ENCODE peak calls at places on chromosomes 4 and X, in eight cellular contexts. C is A549; V is fibroblast of lung; R is mucosa of descending colon; I is ovary; E is CD8-positive, alpha-beta T cell; Y is K562; M is BE2C. B is an unnamed sample.

GRCh38 chr4:40099010-40099409 is 42.4 kb downstream of the N4BP2 start:
- DNase-seq in R (no peak), M (no peak), E (no peak), I (no peak), V (no peak), Y (no peak), C (no peak), B (no peak)

GRCh38 chr4:77079281-77079680 is 3.5 kb upstream of the CCNI start:
- DNase-seq in C (no peak), Y (no peak), E (no peak), V (no peak), R (no peak), I (no peak), M (no peak), B (no peak)

GRCh38 chr4:113447061-113447460 is 314.5 kb downstream of the CAMK2D start:
- DNase-seq in Y (no peak), E (no peak), I (no peak), R (no peak), V (peak; percentile 52), M (no peak), C (no peak), B (no peak)

GRCh38 chr4:14234330-14234729 is 606.8 kb upstream of the BOD1L1 start:
- DNase-seq in V (peak; percentile 11), C (no peak), M (no peak), E (no peak), R (no peak), Y (no peak), I (no peak), B (no peak)

GRCh38 chr4:10185518-10186227 is 69.1 kb upstream of the WDR1 start:
- DNase-seq in M (no peak), I (no peak), V (no peak), C (no peak), E (no peak), R (no peak), Y (peak; percentile 93), B (no peak)

GRCh38 chr4:72375050-72375736 is 193.8 kb downstream of the ADAMTS3 start:
- DNase-seq in R (no peak), I (no peak), V (no peak), C (no peak), E (no peak), M (peak; percentile 20), Y (peak; percentile 40), B (no peak)

GRCh38 chrX:38275615-38276014 is 51.7 kb downstream of the RPGR start:
- DNase-seq in E (no peak), R (no peak), Y (no peak), C (peak; percentile 18), I (no peak), M (no peak), V (peak; percentile 91), B (no peak)

GRCh38 chrX:110182362-110182761 is 135.5 kb downstream of the AMMECR1 start:
- DNase-seq in V (no peak), R (no peak), E (no peak), Y (no peak), M (peak; percentile 54), I (no peak), C (no peak), B (no peak)

GRCh38 chr4:28822163-28822562 is 1898.0 kb upstream of the PCDH7 start:
- DNase-seq in I (no peak), C (no peak), E (no peak), Y (no peak), R (no peak), M (no peak), V (no peak), B (no peak)

GRCh38 chrX:36859231-36859630 is 148.9 kb upstream of the FAM47C start:
- DNase-seq in M (no peak), V (no peak), E (no peak), I (no peak), C (no peak), R (no peak), Y (no peak), B (no peak)

GRCh38 chr4:125325733-125326132 is 11.0 kb downstream of the FAT4 start:
- DNase-seq in C (no peak), I (no peak), Y (no peak), E (no peak), V (no peak), R (no peak), M (no peak), B (no peak)

GRCh38 chr4:141140271-141141205 is 7.3 kb upstream of the RNF150 start:
- DNase-seq in V (no peak), Y (no peak), M (no peak), C (no peak), R (no peak), E (no peak), I (no peak), B (no peak)

GRCh38 chr4:110009526-110009925 is 96.8 kb downstream of the EGF start:
- DNase-seq in V (no peak), R (no peak), Y (no peak), I (no peak), C (no peak), M (no peak), E (no peak), B (no peak)

GRCh38 chr4:23932935-23933334 is 43.1 kb upstream of the PPARGC1A start:
- DNase-seq in V (peak; percentile 60), M (no peak), Y (no peak), C (no peak), I (no peak), E (no peak), R (no peak), B (no peak)

GRCh38 chrX:68695206-68695845 is 47.9 kb downstream of the STARD8 start:
- DNase-seq in I (no peak), C (peak; percentile 26), M (no peak), V (no peak), Y (peak; percentile 32), R (no peak), E (no peak), B (no peak)

GRCh38 chr4:168917150-168917779 is 92.8 kb downstream of the CBR4 start:
- DNase-seq in C (peak; percentile 25), Y (peak; percentile 41), V (peak; percentile 77), E (no peak), I (no peak), R (peak; percentile 48), M (no peak), B (no peak)

GRCh38 chrX:49748211-49748956 is 52.6 kb upstream of the PAGE1 start:
- DNase-seq in V (no peak), I (no peak), Y (no peak), E (no peak), M (no peak), C (no peak), R (no peak), B (no peak)

GRCh38 chr4:71107732-71108131 is 114.3 kb downstream of the DCK start:
- DNase-seq in M (no peak), Y (no peak), E (no peak), C (no peak), I (no peak), R (no peak), V (no peak), B (no peak)

GRCh38 chrX:114842181-114842580 is 175.2 kb downstream of the IL13RA2 start:
- DNase-seq in R (no peak), V (no peak), Y (no peak), M (no peak), C (no peak), I (no peak), E (no peak), B (no peak)

GRCh38 chrX:114841051-114841450 is 176.4 kb downstream of the IL13RA2 start:
- DNase-seq in R (no peak), I (no peak), C (no peak), E (no peak), Y (no peak), V (no peak), M (no peak), B (no peak)
- TF ChIP-seq CTCF in R (no peak), I (no peak), C (no peak), E (no peak), Y (no peak), V (no peak), M (no peak), B (no peak)

DNA sequence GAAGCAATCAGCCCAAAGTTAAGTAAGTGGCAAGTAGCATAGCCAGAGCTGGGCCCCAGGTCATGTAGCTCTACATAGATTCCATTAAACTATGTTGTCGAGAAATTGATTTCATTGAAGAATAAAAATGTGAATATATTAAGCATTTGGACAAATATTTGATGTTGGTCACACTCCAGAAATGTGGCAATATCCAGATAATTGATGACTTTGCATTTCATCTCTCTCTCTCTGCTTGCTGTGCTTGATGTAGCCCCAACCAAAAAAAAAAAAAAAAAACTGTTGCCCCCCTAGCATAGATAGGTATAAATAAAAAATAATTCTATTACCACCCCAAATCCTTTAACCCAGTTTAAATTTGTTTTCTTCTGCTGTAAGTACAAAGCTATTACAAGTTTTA is 7.5 kb upstream of the NDST3 start:
- DNase-seq in I (no peak), R (no peak), V (no peak), Y (no peak), C (no peak), E (no peak), M (no peak), B (no peak)
- H3K9me3 ChIP-seq in I (no peaks in the 10 kb centered on the region), R (no peaks in the 10 kb centered on the region), V (no peaks in the 10 kb centered on the region), Y (no peaks in the 10 kb centered on the region), C (no peaks in the 10 kb centered on the region), E (no peaks in the 10 kb centered on the region), M (no peaks in the 10 kb centered on the region), B (no peaks in the 10 kb centered on the region)

GRCh38 chr4:120920666-120921065 is 1.9 kb downstream of the PRDM5 start:
- DNase-seq in V (no peak), M (no peak), I (no peak), C (no peak), Y (no peak), E (no peak), R (no peak), B (no peak)

GRCh38 chr4:120924931-120925330 is 2.4 kb upstream of the PRDM5 start:
- DNase-seq in C (no peak), R (no peak), E (no peak), I (no peak), M (no peak), Y (no peak), V (no peak), B (no peak)

GRCh38 chr4:120923201-120923522 is 636 bp upstream of the PRDM5 start:
- DNase-seq in E (no peak), M (no peak), Y (no peak), V (no peak), C (no peak), R (no peak), I (no peak), B (no peak)

GRCh38 chr4:120921456-120922389 is 803 bp downstream of the PRDM5 start:
- DNase-seq in M (peak; percentile 69), E (peak; percentile 62), I (peak; percentile 81), Y (no peak), V (peak; percentile 71), C (peak; percentile 45), R (peak; percentile 74), B (peak; percentile 47)

GRCh38 chr4:120922390-120923200 is at the start of gene PRDM5:
- DNase-seq in C (peak; percentile 30), I (peak; percentile 89), V (peak; percentile 71), M (peak; percentile 47), R (peak; percentile 52), Y (no peak), E (peak; percentile 67), B (peak; percentile 57)
- TF ChIP-seq CTCF in C (no peak), I (peak; percentile 22), V (peak; percentile 24), M (peak; percentile 20), R (no peak), Y (no peak), E (no peak), B (no peak)

DNA sequence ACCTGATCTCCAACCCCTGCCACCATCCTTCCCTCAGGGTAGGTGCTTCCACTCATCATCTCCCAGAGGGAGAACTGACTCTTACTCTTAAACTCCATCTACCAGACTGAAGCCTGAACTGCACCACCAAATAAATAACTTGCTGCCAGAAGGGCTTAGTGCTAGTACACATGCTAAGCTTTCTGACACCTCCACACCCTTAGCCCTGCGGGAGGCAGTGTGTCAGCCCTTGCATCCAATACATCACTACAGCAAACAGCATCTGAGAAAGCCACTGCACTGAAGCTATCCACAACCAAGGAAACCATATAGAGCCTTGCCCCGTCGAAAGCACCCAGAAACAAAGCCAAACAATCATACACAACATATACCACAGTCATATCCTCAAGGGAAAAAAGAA is 68.6 kb upstream of the MCF2 start:
- DNase-seq in V (no peak), Y (no peak), R (no peak), I (no peak), C (no peak), E (no peak), M (no peak), B (no peak)
- H3K9me3 ChIP-seq in V (no peaks in the 10 kb centered on the region), Y (no peaks in the 10 kb centered on the region), R (no peaks in the 10 kb centered on the region), I (no peaks in the 10 kb centered on the region), C (no peaks in the 10 kb centered on the region), E (no peaks in the 10 kb centered on the region), M (no peaks in the 10 kb centered on the region), B (no peaks in the 10 kb centered on the region)

B was measured in right lobe of liver.